ENCODE peak calls at places on chromosomes 4 and X, in five cellular contexts. S, W, Z, E and G are unnamed samples.

GRCh38 chrX:105120460-105120859 is 100.0 kb downstream of the TEX13A start:
- DNase-seq in S (no peak), W (no peak), Z (no peak), E (no peak), G (no peak)

GRCh38 chrX:120857240-120857639 is 18.4 kb downstream of the CT47B1 start:
- DNase-seq in S (no peak), W (no peak), Z (peak; percentile 2), E (no peak), G (no peak)

GRCh38 chrX:54182864-54183613 is at the start of gene FAM120C:
- DNase-seq in S (peak; percentile 24), W (peak; percentile 84), Z (peak; percentile 84), E (peak; percentile 74), G (peak; percentile 69)

GRCh38 chr4:82524570-82525152 is 37.1 kb downstream of the TMEM150C start:
- DNase-seq in S (no peak), W (no peak), Z (no peak), E (no peak), G (no peak)

GRCh38 chr4:168868856-168869201 is 141.2 kb downstream of the CBR4 start:
- DNase-seq in S (no peak), W (no peak), Z (no peak), E (no peak), G (no peak)

GRCh38 chr4:147610666-147611065 is 6.5 kb upstream of the TMEM184C start:
- DNase-seq in S (no peak), W (no peak), Z (no peak), E (no peak), G (no peak)

GRCh38 chr4:68858039-68858438 is 42.2 kb downstream of the UGT2B10 start:
- DNase-seq in S (no peak), W (no peak), Z (no peak), E (no peak), G (no peak)

GRCh38 chr4:8278421-8279287 is 9.1 kb downstream of the HTRA3 start:
- DNase-seq in S (no peak), W (peak; percentile 85), Z (no peak), E (peak; percentile 76), G (peak; percentile 17)

GRCh38 chr4:84971319-84971932 is 4.9 kb upstream of the WDFY3 start:
- DNase-seq in S (no peak), W (no peak), Z (peak; percentile 40), E (no peak), G (no peak)

GRCh38 chr4:47837582-47838294 is at the start of gene CORIN:
- DNase-seq in S (no peak), W (no peak), Z (no peak), E (no peak), G (peak; percentile 54)

GRCh38 chrX:69046996-69047490 is 118.2 kb downstream of the PJA1 start:
- DNase-seq in S (no peak), W (no peak), Z (no peak), E (no peak), G (no peak)

GRCh38 chrX:31679861-31680260 is 608.0 kb upstream of the FTHL17 start:
- DNase-seq in S (no peak), W (no peak), Z (no peak), E (no peak), G (no peak)

GRCh38 chrX:118688935-118689334 is 38.5 kb upstream of the IL13RA1 start:
- DNase-seq in S (no peak), W (no peak), Z (no peak), E (no peak), G (no peak)

GRCh38 chr4:16450031-16450430 is 223.8 kb upstream of the TAPT1 start:
- DNase-seq in S (no peak), W (no peak), Z (no peak), E (no peak), G (no peak)

GRCh38 chr4:2101346-2102044 is 42.4 kb downstream of the NAT8L start:
- DNase-seq in S (no peak), W (no peak), Z (no peak), E (no peak), G (no peak)

GRCh38 chr4:24798036-24798610 is 2.8 kb downstream of the SOD3 start:
- DNase-seq in S (no peak), W (no peak), Z (no peak), E (no peak), G (no peak)

GRCh38 chr4:168174308-168174707 is 82.0 kb downstream of the ANXA10 start:
- DNase-seq in S (no peak), W (no peak), Z (no peak), E (no peak), G (no peak)

GRCh38 chrX:18709833-18710232 is 2.4 kb downstream of the PPEF1 start:
- DNase-seq in S (no peak), W (no peak), Z (peak; percentile 33), E (no peak), G (no peak)

GRCh38 chrX:136822337-136823095 is 41.8 kb upstream of the ARHGEF6 start:
- DNase-seq in S (no peak), W (no peak), Z (no peak), E (no peak), G (no peak)

GRCh38 chr4:84697615-84698201 is 114.8 kb downstream of the CDS1 start:
- DNase-seq in S (no peak), W (no peak), Z (no peak), E (no peak), G (no peak)

GRCh38 chr4:21380861-21381260 is 567.7 kb downstream of the KCNIP4 start:
- DNase-seq in S (no peak), W (no peak), Z (no peak), E (no peak), G (no peak)

GRCh38 chr4:174828845-174829701 is at the start of gene GLRA3:
- DNase-seq in S (no peak), W (no peak), Z (peak; percentile 81), E (no peak), G (no peak)

GRCh38 chr4:134668237-134668636 is 466.6 kb upstream of the PABPC4L start:
- DNase-seq in S (no peak), W (no peak), Z (peak; percentile 23), E (no peak), G (no peak)

GRCh38 chrX:46710425-46710824 is 48.5 kb downstream of the SLC9A7 start:
- DNase-seq in S (no peak), W (no peak), Z (peak; percentile 26), E (no peak), G (no peak)

GRCh38 chr4:176270669-176271068 is 1.6 kb upstream of the ASB5 start:
- DNase-seq in S (no peak), W (peak; percentile 78), Z (peak; percentile 86), E (no peak), G (no peak)

GRCh38 chrX:3651272-3651671 is 62.2 kb downstream of the PRKX start:
- DNase-seq in S (no peak), W (no peak), Z (peak; percentile 25), E (no peak), G (no peak)

GRCh38 chrX:54182194-54182863 is 725 bp downstream of the FAM120C start:
- DNase-seq in S (peak; percentile 26), W (peak; percentile 82), Z (peak; percentile 66), E (peak; percentile 55), G (peak; percentile 79)

GRCh38 chr4:175035907-175036306 is 117.7 kb downstream of the ADAM29 start:
- DNase-seq in S (no peak), W (no peak), Z (no peak), E (no peak), G (no peak)

GRCh38 chr4:10079256-10079655 is 37.3 kb downstream of the WDR1 start:
- DNase-seq in S (no peak), W (peak; percentile 60), Z (no peak), E (no peak), G (peak; percentile 46)

GRCh38 chrX:110125435-110125834 is 122.5 kb downstream of the TMEM164 start:
- DNase-seq in S (no peak), W (no peak), Z (peak; percentile 20), E (no peak), G (no peak)
- TF ChIP-seq CTCF in S (no peak), W (no peak), Z (peak; percentile 44), E (no peak), G (no peak)

DNA sequence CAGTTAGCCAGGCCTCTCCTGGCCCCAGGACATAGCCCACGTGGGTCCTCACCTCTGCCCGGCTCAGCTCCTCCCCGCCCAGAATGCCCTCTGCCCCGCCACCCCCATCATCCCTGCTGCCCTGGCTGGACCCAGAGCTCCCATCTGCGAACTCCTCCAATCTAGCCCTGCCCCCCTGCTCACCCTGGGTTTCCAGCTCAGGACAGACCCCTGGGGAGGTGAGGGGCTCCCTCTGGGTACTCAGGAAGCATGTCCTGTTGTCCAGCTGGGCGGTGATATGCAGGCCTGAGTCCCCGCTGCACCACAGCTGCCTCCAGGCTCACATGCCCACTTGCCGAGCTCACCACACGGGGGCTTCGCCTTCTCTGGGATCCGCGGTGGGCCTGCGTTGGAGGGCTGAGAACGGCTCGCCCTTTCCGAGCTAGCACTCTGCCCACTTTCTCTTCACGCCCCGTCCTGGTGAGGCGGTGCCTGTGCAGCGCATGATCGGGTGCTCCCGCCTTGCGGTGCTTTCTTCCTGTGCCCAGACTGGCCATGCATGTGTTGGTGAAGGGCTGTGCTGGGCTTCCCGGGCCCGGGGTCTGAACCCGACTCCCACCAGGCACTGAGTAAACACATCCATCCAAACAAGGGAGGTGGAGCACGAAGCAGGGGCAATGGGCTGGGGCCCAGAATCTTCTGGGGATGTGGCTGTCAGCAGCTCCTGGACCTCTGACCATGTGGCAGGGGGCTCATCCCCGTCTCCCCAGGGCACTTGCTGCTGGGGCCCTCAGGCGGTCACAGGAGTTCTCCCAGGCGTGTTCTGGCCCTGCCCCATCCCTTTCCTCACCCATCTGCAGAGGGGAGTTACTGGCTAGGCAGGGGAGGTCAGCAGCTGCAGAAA is 74.3 kb downstream of the RGS12 start:
- DNase-seq in S (no peak), W (peak; percentile 60), Z (no peak), E (no peak), G (peak; percentile 83)
- H3K27ac ChIP-seq in S (no peak overlapping the region), W (no peak overlapping the region), Z (no peak overlapping the region), E (no peak overlapping the region), G (peak overlapping the region; percentile 89)

GRCh38 chrX:38332505-38332904 is 5.2 kb upstream of the RPGR start:
- DNase-seq in S (no peak), W (no peak), Z (no peak), E (no peak), G (no peak)

GRCh38 chrX:38326086-38326485 is 1.2 kb downstream of the RPGR start:
- DNase-seq in S (no peak), W (no peak), Z (no peak), E (no peak), G (no peak)

GRCh38 chrX:38327775-38328081 is 419 bp upstream of the RPGR start:
- DNase-seq in S (no peak), W (no peak), Z (no peak), E (no peak), G (no peak)

DNA sequence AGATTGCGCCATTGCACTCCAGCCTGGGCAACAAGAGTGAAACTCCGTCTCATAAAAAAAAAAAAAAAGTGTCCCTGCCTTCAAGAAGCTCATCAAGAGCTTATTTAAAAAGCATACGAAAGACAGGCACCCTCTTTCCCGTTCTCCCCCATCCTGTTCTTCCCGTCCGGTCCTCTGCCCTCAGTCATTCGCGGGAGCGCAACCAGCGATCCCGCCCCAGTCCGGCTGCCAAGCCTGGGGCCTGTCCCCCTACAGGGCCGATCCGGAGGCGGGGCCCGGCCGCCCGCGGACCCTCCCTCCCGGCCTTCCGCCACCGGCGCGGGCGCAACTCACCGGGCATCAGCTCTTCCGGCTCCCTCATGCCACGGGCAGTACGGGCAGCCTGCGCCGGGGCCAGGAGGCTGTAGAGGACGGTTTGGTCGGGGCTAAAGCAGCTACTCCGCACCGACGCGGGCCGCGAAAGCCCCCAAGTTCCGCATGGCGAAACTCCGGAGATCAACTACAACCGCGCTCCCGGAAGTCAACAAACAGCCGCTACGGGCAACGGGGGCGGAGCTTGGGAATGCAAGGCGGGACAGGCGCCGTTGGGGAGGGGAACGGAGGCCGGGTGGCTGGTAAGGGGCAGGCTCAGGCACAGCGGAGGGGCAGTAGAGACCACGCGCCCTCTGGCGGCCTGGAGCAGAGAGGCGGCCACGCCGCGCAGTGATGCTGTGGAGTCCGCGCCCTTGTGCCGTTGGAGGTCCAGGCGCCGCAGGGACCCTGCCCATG is at the start of gene RPGR:
- DNase-seq in S (peak; percentile 86), W (peak; percentile 97), Z (peak; percentile 96), E (peak; percentile 92), G (peak; percentile 94)
- TF ChIP-seq POLR2A in S (peak; percentile 70), W (no peak), Z (peak; percentile 50), E (peak; percentile 67), G (peak; percentile 62)

GRCh38 chr4:183099537-183100297 is 660 bp downstream of the WWC2 start:
- DNase-seq in S (no peak), W (peak; percentile 74), Z (peak; percentile 46), E (peak; percentile 44), G (peak; percentile 57)
- TF ChIP-seq CTCF in S (no peak), W (no peak), Z (no peak), E (no peak), G (no peak)